ENCODE peak calls at places on chromosomes 4 and X, in four cellular contexts. X is tibial nerve, S is brain microvascular endothelial cell, E is osteocyte. W is an unnamed sample.

GRCh38 chrX:8453619-8454018 is 11.0 kb upstream of the VCX3B start:
- DNase-seq in X (no peak), E (no peak), S (no peak), W (no peak)

GRCh38 chr4:146945556-146946374 is at the start of gene TTC29:
- DNase-seq in X (peak; percentile 84), E (peak; percentile 95), S (peak; percentile 89), W (peak; percentile 99)

GRCh38 chr4:99221980-99222379 is 2.9 kb upstream of the ADH6 start:
- DNase-seq in S (no peak), X (no peak), E (no peak), W (no peak)

GRCh38 chrX:118655561-118656246 is 71.7 kb upstream of the IL13RA1 start:
- DNase-seq in E (no peak), X (no peak), S (peak; percentile 39), W (no peak)

GRCh38 chr4:26061248-26061986 is 147.4 kb downstream of the SMIM20 start:
- DNase-seq in E (no peak), S (peak; percentile 29), X (no peak), W (peak; percentile 16)

GRCh38 chr4:74583066-74583700 is 138.2 kb downstream of the AREG start:
- DNase-seq in E (no peak), X (no peak), S (no peak), W (no peak)

GRCh38 chrX:96372313-96373046 is 312.2 kb upstream of the DIAPH2 start:
- DNase-seq in X (no peak), S (peak; percentile 22), E (no peak), W (peak; percentile 18)

GRCh38 chr4:8176547-8177399 is 18.2 kb upstream of the ABLIM2 start:
- DNase-seq in X (no peak), E (no peak), S (peak; percentile 53), W (peak; percentile 66)

GRCh38 chrX:154374361-154375155 is at the start of gene FLNA:
- DNase-seq in S (no peak), X (no peak), E (no peak), W (peak; percentile 64)

GRCh38 chr4:132332932-132333722 is 816.0 kb upstream of the PCDH10 start:
- DNase-seq in E (no peak), X (no peak), S (no peak), W (no peak)
- TF ChIP-seq CTCF in E (peak; percentile 48), X (no peak), S (peak; percentile 32), W (peak; percentile 38)

DNA sequence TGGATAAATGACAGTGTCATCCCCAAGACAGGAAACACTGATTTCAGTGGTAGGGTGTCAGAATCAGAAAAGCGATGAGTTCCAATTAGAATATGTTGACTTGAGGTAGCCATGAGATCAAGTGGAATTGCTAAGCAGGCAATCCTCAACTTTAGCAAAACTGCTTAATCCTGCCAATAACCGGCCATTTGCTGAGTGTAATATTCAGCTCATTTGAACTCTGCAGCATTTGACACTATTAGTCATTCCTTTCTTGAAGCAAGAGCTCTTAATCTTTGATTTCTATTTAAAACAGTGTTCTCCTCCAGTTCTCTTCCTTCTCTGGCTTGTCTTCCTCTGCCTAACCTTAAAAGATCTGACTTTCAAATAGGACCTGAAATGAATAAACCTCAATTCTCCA is 68.7 kb upstream of the DCLK2 start:
- DNase-seq in E (no peak), X (no peak), S (no peak), W (no peak)
- TF ChIP-seq CTCF in E (no peak), X (no peak), S (no peak), W (no peak)

GRCh38 chr4:185534850-185535761 is at the start of gene PDLIM3:
- DNase-seq in E (no peak), S (peak; percentile 19), X (no peak), W (peak; percentile 78)
- TF ChIP-seq CTCF in E (no peak), S (no peak), X (no peak), W (no peak)

GRCh38 chr4:122205687-122206086 is 53.6 kb downstream of the BLTP1 start:
- DNase-seq in X (no peak), E (no peak), S (no peak), W (no peak)
- TF ChIP-seq CTCF in X (no peak), E (no peak), S (no peak), W (no peak)

W was measured in nephron progenitor cell.